ENCODE peak calls at places on chromosomes 6 and 20, in five cellular contexts. C is uterus, R is IMR-90, G is stomach, X is gastrocnemius medialis. P is an unnamed sample.

GRCh38 chr20:38092260-38092857 is 58.8 kb downstream of the RPRD1B start:
- DNase-seq in C (no peak), R (no peak), G (no peak), X (no peak), P (no peak)

GRCh38 chr6:18148304-18149025 is 6.4 kb downstream of the TPMT start:
- DNase-seq in C (peak; percentile 49), R (peak; percentile 91), G (no peak), X (no peak), P (no peak)

GRCh38 chr6:12233693-12234551 is 56.2 kb upstream of the EDN1 start:
- DNase-seq in C (peak; percentile 27), R (peak; percentile 84), G (peak; percentile 39), X (peak; percentile 2), P (no peak)

GRCh38 chr6:80094017-80094416 is 12.5 kb upstream of the BCKDHB start:
- DNase-seq in C (no peak), R (peak; percentile 21), G (no peak), X (no peak), P (no peak)

GRCh38 chr20:38220587-38220986 is 39.9 kb downstream of the KIAA1755 start:
- DNase-seq in C (no peak), R (no peak), G (no peak), X (no peak), P (no peak)

GRCh38 chr20:48431635-48432034 is 396.2 kb downstream of the PREX1 start:
- DNase-seq in C (no peak), R (no peak), G (no peak), X (no peak), P (no peak)

GRCh38 chr6:99241905-99242534 is 107.5 kb downstream of the FAXC start:
- DNase-seq in C (no peak), R (peak; percentile 40), G (peak; percentile 34), X (no peak), P (no peak)

GRCh38 chr20:45266977-45267376 is 12.6 kb upstream of the SLPI start:
- DNase-seq in C (no peak), R (no peak), G (no peak), X (no peak), P (no peak)

GRCh38 chr6:75285156-75285639 is 606 bp upstream of the TMEM30A start:
- DNase-seq in C (no peak), R (no peak), G (no peak), X (no peak), P (no peak)

GRCh38 chr6:111870054-111870750 is 3.0 kb downstream of the FYN start:
- DNase-seq in C (no peak), R (no peak), G (no peak), X (no peak), P (no peak)

GRCh38 chr6:69732640-69733039 is 64.2 kb downstream of the LMBRD1 start:
- DNase-seq in C (no peak), R (no peak), G (no peak), X (no peak), P (no peak)

GRCh38 chr20:38337561-38338140 is 8.6 kb upstream of the LBP start:
- DNase-seq in C (no peak), R (no peak), G (no peak), X (no peak), P (no peak)

GRCh38 chr20:17617868-17618672 is 48.2 kb downstream of the DSTN start:
- DNase-seq in C (peak; percentile 28), R (no peak), G (peak; percentile 83), X (no peak), P (no peak)

GRCh38 chr6:35164868-35165267 is 23.7 kb upstream of the TCP11 start:
- DNase-seq in C (no peak), R (no peak), G (no peak), X (no peak), P (no peak)

GRCh38 chr6:137358273-137358672 is 135.9 kb downstream of the OLIG3 start:
- DNase-seq in C (no peak), R (no peak), G (no peak), X (no peak), P (no peak)

GRCh38 chr6:37285861-37286311 is 27.9 kb upstream of the TMEM217 start:
- DNase-seq in C (no peak), R (no peak), G (no peak), X (no peak), P (no peak)

GRCh38 chr6:79687759-79688158 is 56.6 kb downstream of the SH3BGRL2 start:
- DNase-seq in C (no peak), R (no peak), G (no peak), X (no peak), P (no peak)

GRCh38 chr6:89243331-89243629 is 26.1 kb upstream of the GABRR1 start:
- DNase-seq in C (no peak), R (no peak), G (no peak), X (no peak), P (no peak)

GRCh38 chr6:97978855-97979271 is 695.8 kb upstream of the MMS22L start:
- DNase-seq in C (no peak), R (no peak), G (no peak), X (no peak), P (peak; percentile 12)

GRCh38 chr6:158905277-158905676 is 86.1 kb upstream of the EZR start:
- DNase-seq in C (no peak), R (peak; percentile 14), G (no peak), X (no peak), P (no peak)

GRCh38 chr6:33198853-33199436 is 1.5 kb downstream of the RXRB start:
- DNase-seq in C (no peak), R (no peak), G (no peak), X (no peak), P (no peak)

GRCh38 chr20:52251137-52251700 is 59.6 kb upstream of the ZFP64 start:
- DNase-seq in C (no peak), R (no peak), G (no peak), X (no peak), P (no peak)

GRCh38 chr20:43292221-43292620 is 102.5 kb upstream of the PTPRT start:
- DNase-seq in C (no peak), R (no peak), G (no peak), X (no peak), P (no peak)

GRCh38 chr6:19322691-19323470 is 514.3 kb upstream of the ID4 start:
- DNase-seq in C (no peak), R (no peak), G (no peak), X (no peak), P (no peak)

GRCh38 chr20:10221022-10221421 is 2.4 kb downstream of the SNAP25 start:
- DNase-seq in C (no peak), R (no peak), G (no peak), X (no peak), P (no peak)

GRCh38 chr6:87093651-87094050 is 1.3 kb downstream of the CGA start:
- DNase-seq in C (no peak), R (peak; percentile 61), G (no peak), X (no peak), P (no peak)

GRCh38 chr20:35125753-35126152 is 21.4 kb downstream of the EDEM2 start:
- DNase-seq in C (no peak), R (no peak), G (no peak), X (no peak), P (no peak)

GRCh38 chr20:44153636-44154043 is 33.3 kb downstream of the JPH2 start:
- DNase-seq in C (peak; percentile 76), R (peak; percentile 13), G (no peak), X (no peak), P (no peak)

GRCh38 chr6:106574729-106575458 is 54.4 kb downstream of the RTN4IP1 start:
- DNase-seq in C (no peak), R (peak; percentile 70), G (no peak), X (peak; percentile 57), P (no peak)

DNA sequence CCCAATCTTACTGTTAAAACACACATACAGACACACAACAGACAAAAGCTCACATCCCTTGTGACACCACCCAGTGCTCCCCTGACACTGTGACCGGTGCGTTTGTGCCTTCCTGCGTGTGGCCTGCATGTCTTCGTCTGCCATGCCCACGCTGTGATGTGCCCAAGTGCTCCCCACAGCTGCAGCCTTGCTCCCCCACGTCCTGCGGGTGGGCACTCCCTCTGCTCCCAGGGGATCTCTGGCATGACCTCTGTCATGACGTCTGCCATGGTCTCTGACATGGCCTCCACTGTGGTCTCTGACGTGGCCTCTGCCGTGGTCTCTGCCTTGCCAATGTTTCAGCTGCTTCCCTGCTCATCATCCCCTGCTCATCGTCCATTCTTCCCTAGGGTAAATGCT is 200.9 kb downstream of the DLL1 start:
- DNase-seq in C (peak; percentile 4), R (no peak), G (no peak), X (no peak), P (no peak)
- H3K4me1 ChIP-seq in C (no peaks in the 10 kb centered on the region), R (no peaks in the 10 kb centered on the region), G (peaks cover 26% of the 10 kb centered on the region), X (no peaks in the 10 kb centered on the region), P (peaks cover 22% of the 10 kb centered on the region)

DNA sequence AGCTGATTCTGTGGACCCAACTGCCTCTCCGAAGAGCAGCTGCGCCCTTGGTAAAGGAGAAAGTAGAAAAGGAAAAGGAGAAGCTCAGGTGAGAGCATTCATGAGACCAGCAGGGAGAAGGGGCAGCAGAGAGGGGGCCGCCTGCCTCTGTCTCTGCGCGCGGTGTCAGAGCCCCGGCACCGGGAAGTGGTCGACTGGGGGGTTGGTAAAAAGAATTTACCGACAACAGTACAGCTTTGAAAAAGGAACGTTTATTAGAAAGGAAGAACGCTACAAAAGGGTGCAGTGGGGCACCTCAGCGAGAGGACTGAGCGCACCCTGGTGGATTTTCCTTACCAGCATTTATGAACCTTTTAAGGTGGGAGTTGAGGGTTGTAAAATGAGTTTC is 61.9 kb downstream of the GPR6 start:
- DNase-seq in C (no peak), R (peak; percentile 9), G (peak; percentile 49), X (no peak), P (no peak)
- H3K4me3 ChIP-seq in C (peak overlapping the region; percentile 26), R (peak overlapping the region; percentile 5), G (peak overlapping the region; percentile 47), X (no peak overlapping the region), P (peak overlapping the region; percentile 35)

GRCh38 chr6:3749991-3750323 is 1.6 kb downstream of the PXDC1 start:
- DNase-seq in C (peak; percentile 82), R (peak; percentile 74), G (peak; percentile 71), X (no peak), P (peak; percentile 61)
- TF ChIP-seq POLR2A in C (no peak), R (peak; percentile 14), G (no peak), X (no peak), P (no peak)

GRCh38 chr20:61900376-61901293 is 165.0 kb downstream of the TAF4 start:
- DNase-seq in C (no peak), R (no peak), G (no peak), X (no peak), P (no peak)

GRCh38 chr20:61899971-61900370 is 165.7 kb downstream of the TAF4 start:
- DNase-seq in C (no peak), R (no peak), G (no peak), X (no peak), P (no peak)

GRCh38 chr20:61902213-61902869 is 163.3 kb downstream of the TAF4 start:
- DNase-seq in C (no peak), R (no peak), G (no peak), X (no peak), P (no peak)

GRCh38 chr20:61903575-61904340 is 161.9 kb downstream of the TAF4 start:
- DNase-seq in C (no peak), R (no peak), G (no peak), X (no peak), P (no peak)

GRCh38 chr20:61901421-61902212 is 164.1 kb downstream of the TAF4 start:
- DNase-seq in C (no peak), R (peak; percentile 4), G (no peak), X (no peak), P (no peak)
- H3K4me1 ChIP-seq in C (no peaks in the 10 kb centered on the region), R (no peaks in the 10 kb centered on the region), G (no peaks in the 10 kb centered on the region), X (no peaks in the 10 kb centered on the region), P (no peaks in the 10 kb centered on the region)